ENCODE peak calls at places on chromosomes 4 and X, in ten cellular contexts. A, O, H, G, W, L, X, R, N and Z are unnamed samples.

GRCh38 chrX:56728752-56729151 is 291 bp upstream of the NBDY start:
- DNase-seq in A (no peak), O (peak; percentile 26), H (no peak), G (no peak), W (no peak), L (no peak), X (peak; percentile 57), R (no peak), N (no peak), Z (no peak)

GRCh38 chr4:73844352-73844751 is 7.9 kb downstream of the CXCL6 start:
- DNase-seq in A (no peak), O (peak; percentile 69), H (no peak), G (no peak), W (no peak), L (no peak), X (no peak), R (peak; percentile 56), N (no peak), Z (no peak)

GRCh38 chr4:173469622-173470021 is 60.4 kb downstream of the HAND2 start:
- DNase-seq in A (no peak), O (no peak), H (no peak), G (no peak), W (no peak), L (no peak), X (no peak), R (no peak), N (no peak), Z (no peak)

GRCh38 chrX:49172280-49172780 is 632 bp downstream of the PLP2 start:
- DNase-seq in A (no peak), O (peak; percentile 60), H (no peak), G (peak; percentile 71), W (peak; percentile 51), L (no peak), X (peak; percentile 79), R (no peak), N (peak; percentile 87), Z (no peak)

GRCh38 chr4:181301735-181302380 is 941.3 kb upstream of the TENM3 start:
- DNase-seq in A (peak; percentile 48), O (peak; percentile 36), H (no peak), G (no peak), W (peak; percentile 9), L (no peak), X (peak; percentile 22), R (peak; percentile 73), N (no peak), Z (no peak)

GRCh38 chrX:125998432-125998831 is 167.7 kb downstream of the DCAF12L2 start:
- DNase-seq in A (peak; percentile 5), O (no peak), H (no peak), G (no peak), W (no peak), L (no peak), X (no peak), R (peak; percentile 42), N (no peak), Z (no peak)

GRCh38 chrX:153463556-153463955 is 6.8 kb downstream of the HAUS7 start:
- DNase-seq in A (no peak), O (no peak), H (no peak), G (no peak), W (no peak), L (no peak), X (no peak), R (no peak), N (no peak), Z (no peak)

GRCh38 chr4:74133786-74134499 is 24.0 kb upstream of the MTHFD2L start:
- DNase-seq in A (peak; percentile 68), O (peak; percentile 93), H (peak; percentile 59), G (peak; percentile 67), W (peak; percentile 59), L (no peak), X (peak; percentile 27), R (peak; percentile 89), N (peak; percentile 89), Z (peak; percentile 46)

GRCh38 chr4:25032126-25032525 is 1.4 kb upstream of the LGI2 start:
- DNase-seq in A (no peak), O (no peak), H (no peak), G (no peak), W (no peak), L (no peak), X (no peak), R (no peak), N (no peak), Z (no peak)

GRCh38 chr4:22237155-22237751 is 278.6 kb downstream of the ADGRA3 start:
- DNase-seq in A (peak; percentile 61), O (peak; percentile 4), H (no peak), G (no peak), W (no peak), L (no peak), X (no peak), R (peak; percentile 78), N (no peak), Z (peak; percentile 40)

GRCh38 chrX:13005671-13006473 is 31.0 kb downstream of the TMSB4X start:
- DNase-seq in A (no peak), O (peak; percentile 53), H (no peak), G (no peak), W (no peak), L (no peak), X (peak; percentile 64), R (no peak), N (no peak), Z (no peak)

GRCh38 chr4:34723606-34724005 is 1520.7 kb downstream of the ARAP2 start:
- DNase-seq in A (no peak), O (no peak), H (no peak), G (no peak), W (no peak), L (no peak), X (no peak), R (no peak), N (no peak), Z (no peak)

GRCh38 chrX:122475306-122475705 is 708.8 kb upstream of the GRIA3 start:
- DNase-seq in A (no peak), O (no peak), H (no peak), G (no peak), W (no peak), L (no peak), X (no peak), R (no peak), N (no peak), Z (no peak)

GRCh38 chrX:111181883-111182400 is 86.0 kb downstream of the PAK3 start:
- DNase-seq in A (no peak), O (no peak), H (no peak), G (no peak), W (no peak), L (no peak), X (no peak), R (no peak), N (no peak), Z (no peak)

GRCh38 chr4:20044502-20044911 is 207.2 kb upstream of the SLIT2 start:
- DNase-seq in A (no peak), O (peak; percentile 77), H (no peak), G (no peak), W (no peak), L (no peak), X (no peak), R (no peak), N (no peak), Z (no peak)

GRCh38 chr4:182126096-182126495 is 117.1 kb upstream of the TENM3 start:
- DNase-seq in A (no peak), O (peak; percentile 14), H (no peak), G (no peak), W (no peak), L (no peak), X (no peak), R (no peak), N (no peak), Z (no peak)

GRCh38 chr4:155742310-155743015 is 16.4 kb upstream of the GUCY1B1 start:
- DNase-seq in A (no peak), O (no peak), H (no peak), G (no peak), W (no peak), L (no peak), X (no peak), R (peak; percentile 18), N (no peak), Z (no peak)

GRCh38 chrX:140510306-140510676 is 5.4 kb upstream of the SOX3 start:
- DNase-seq in A (no peak), O (no peak), H (no peak), G (no peak), W (no peak), L (no peak), X (no peak), R (peak; percentile 42), N (no peak), Z (no peak)
- H3K27me3 ChIP-seq in A (peaks cover 19% of the 10 kb centered on the region), O (peaks cover 26% of the 10 kb centered on the region), H (peaks cover 83% of the 10 kb centered on the region), G (peaks cover 79% of the 10 kb centered on the region), W (no peaks in the 10 kb centered on the region), L (peaks cover 86% of the 10 kb centered on the region), X (no peaks in the 10 kb centered on the region), R (peaks cover 26% of the 10 kb centered on the region), N (peaks cover 4% of the 10 kb centered on the region), Z (peaks cover 59% of the 10 kb centered on the region)

GRCh38 chr4:169663402-169663801 is 43.0 kb downstream of the CLCN3 start:
- DNase-seq in A (no peak), O (no peak), H (no peak), G (no peak), W (no peak), L (no peak), X (no peak), R (no peak), N (no peak), Z (no peak)
- H3K4me1 ChIP-seq in A (no peaks in the 10 kb centered on the region), O (no peaks in the 10 kb centered on the region), H (no peaks in the 10 kb centered on the region), G (peaks cover 7% of the 10 kb centered on the region), W (no peaks in the 10 kb centered on the region), L (peaks cover 41% of the 10 kb centered on the region), X (peaks cover 4% of the 10 kb centered on the region), R (no peaks in the 10 kb centered on the region), N (no peaks in the 10 kb centered on the region), Z (no peaks in the 10 kb centered on the region)

GRCh38 chr4:185738038-185738552 is 73.9 kb downstream of the SORBS2 start:
- DNase-seq in A (no peak), O (peak; percentile 92), H (no peak), G (no peak), W (no peak), L (peak; percentile 91), X (no peak), R (no peak), N (no peak), Z (no peak)
- H3K4me3 ChIP-seq in A (no peak overlapping the region), O (peak overlapping the region; percentile 37), H (peak overlapping the region; percentile 13), G (peak overlapping the region; percentile 3), W (no peak overlapping the region), L (peak overlapping the region; percentile 32), X (no peak overlapping the region), R (no peak overlapping the region), N (peak overlapping the region; percentile 22), Z (no peak overlapping the region)

DNA sequence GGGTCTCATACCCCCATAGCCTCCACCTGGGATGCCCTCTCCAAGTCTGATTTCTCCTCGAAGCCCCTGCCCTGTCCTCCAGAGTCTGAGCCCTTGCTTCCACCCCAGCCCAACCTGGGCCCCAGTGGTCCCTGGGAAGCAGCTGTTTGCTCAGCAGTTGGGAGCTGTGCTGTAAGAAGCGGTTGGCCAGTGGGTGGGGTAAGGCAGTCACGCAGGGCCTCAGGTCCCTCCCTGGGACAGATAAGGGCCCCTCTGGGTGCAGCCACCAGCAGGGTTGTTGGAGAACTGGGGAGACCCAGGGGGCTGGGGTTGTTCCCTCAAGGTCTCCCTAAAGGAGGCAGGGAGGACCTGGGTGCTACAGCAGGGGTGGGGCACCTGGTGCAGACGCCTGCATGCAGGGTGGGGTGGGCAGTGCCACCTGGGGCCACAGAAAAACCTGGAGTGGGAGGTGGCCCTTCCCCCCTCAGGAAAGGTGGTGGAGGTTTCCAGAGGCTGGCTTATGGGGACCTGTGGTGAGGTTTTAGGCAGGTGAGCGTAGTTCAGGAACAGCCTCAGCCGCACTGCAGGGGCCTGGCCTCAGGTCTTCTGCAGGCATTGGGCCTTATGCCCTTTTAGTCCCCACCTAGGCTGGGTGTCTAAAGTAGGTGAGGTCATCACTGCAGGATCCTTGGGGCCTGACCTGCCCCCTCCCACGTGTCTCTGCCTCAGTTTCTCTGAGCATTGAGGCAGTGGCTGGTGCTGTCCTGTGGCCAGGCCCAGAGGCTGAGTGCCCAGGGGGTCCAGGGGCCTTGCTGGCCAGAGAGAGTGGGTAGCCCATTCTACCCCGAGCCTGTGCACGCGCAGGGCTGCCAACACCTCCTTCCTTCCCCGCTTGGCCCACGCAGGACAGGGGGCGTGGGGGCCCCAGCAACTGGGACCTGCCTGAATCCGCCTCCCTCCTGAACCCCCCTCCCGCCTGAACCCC is 3.1 kb upstream of the SLC26A1 start:
- DNase-seq in A (no peak), O (no peak), H (no peak), G (no peak), W (peak; percentile 90), L (no peak), X (no peak), R (no peak), N (no peak), Z (no peak)
- H3K27me3 ChIP-seq in A (peaks cover 30% of the 10 kb centered on the region), O (peaks cover 24% of the 10 kb centered on the region), H (peaks cover 30% of the 10 kb centered on the region), G (peaks cover 42% of the 10 kb centered on the region), W (no peaks in the 10 kb centered on the region), L (peaks cover 55% of the 10 kb centered on the region), X (no peaks in the 10 kb centered on the region), R (peaks cover 24% of the 10 kb centered on the region), N (no peaks in the 10 kb centered on the region), Z (peaks cover 58% of the 10 kb centered on the region)